ENCODE peak calls at places on chromosomes 13 and 19, in five cellular contexts. W is CD8-positive, alpha-beta T cell; F is left ventricle myocardium inferior; K is CD4-positive, CD25-positive, alpha-beta regulatory T cell; Z is heart left ventricle. P is an unnamed sample. For H3K27me3 and H3K4me1, the result is how much of the 10 kb centered on the place peaks cover.

GRCh38 chr13:26837997-26838396 is 77.4 kb upstream of the GPR12 start:
- DNase-seq in W (no peak), F (peak), K (no peak), Z (no peak), P (no peak)

GRCh38 chr13:75139291-75139690 is 342.7 kb downstream of the TBC1D4 start:
- DNase-seq in W (no peak), F (no peak), K (no peak), Z (no peak), P (no peak)

GRCh38 chr13:49403966-49404365 is 39.9 kb downstream of the CAB39L start:
- DNase-seq in W (no peak), F (no peak), K (no peak), Z (no peak), P (no peak)

GRCh38 chr13:24997367-24997967 is 98.5 kb upstream of the PABPC3 start:
- DNase-seq in W (no peak), F (no peak), K (peak), Z (no peak), P (peak)

GRCh38 chr13:53028637-53029121 is at the start of gene OLFM4:
- DNase-seq in W (no peak), F (no peak), K (no peak), Z (no peak), P (no peak)

GRCh38 chr13:65497265-65497664 is 1732.9 kb downstream of the PCDH9 start:
- DNase-seq in W (no peak), F (no peak), K (no peak), Z (no peak), P (no peak)

GRCh38 chr13:66665991-66666390 is 564.1 kb downstream of the PCDH9 start:
- DNase-seq in W (no peak), F (peak), K (no peak), Z (no peak), P (peak)

GRCh38 chr13:108315273-108315672 is 45.8 kb downstream of the TNFSF13B start:
- DNase-seq in W (no peak), F (no peak), K (no peak), Z (no peak), P (no peak)

GRCh38 chr13:106310450-106310849 is 225.0 kb downstream of the EFNB2 start:
- DNase-seq in W (no peak), F (no peak), K (no peak), Z (no peak), P (no peak)

GRCh38 chr19:22620912-22621311 is 13.2 kb upstream of the ZNF492 start:
- DNase-seq in W (no peak), F (no peak), K (no peak), Z (no peak), P (no peak)

GRCh38 chr19:4524808-4525562 is 6.7 kb upstream of the PLIN4 start:
- DNase-seq in W (peak), F (peak), K (peak), Z (peak), P (peak)

GRCh38 chr19:41957838-41958366 is 1.2 kb downstream of the RABAC1 start:
- DNase-seq in W (no peak), F (peak), K (no peak), Z (peak), P (peak)

DNA sequence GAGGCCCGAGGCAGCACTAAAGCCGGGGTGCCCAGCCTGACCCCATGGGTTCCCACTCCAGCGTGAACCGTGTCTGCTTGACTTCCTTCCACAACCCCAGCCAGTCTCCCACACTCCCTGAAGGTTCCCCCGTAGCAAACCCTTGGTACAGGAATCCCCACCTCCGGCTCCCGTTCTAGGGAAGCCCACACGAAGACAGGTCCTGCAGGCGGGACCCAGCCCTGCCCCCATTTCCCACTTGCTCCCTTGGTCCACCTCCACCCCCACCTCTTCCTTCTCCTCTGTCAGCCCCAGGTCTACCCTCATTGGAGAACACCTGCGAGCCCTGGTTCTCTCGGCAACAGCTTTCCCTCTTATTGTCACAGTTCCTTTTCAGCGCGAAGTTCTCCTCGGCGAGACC is 23.9 kb downstream of the C19orf81 start:
- DNase-seq in W (no peak), F (no peak), K (no peak), Z (no peak), P (no peak)
- H3K27me3 ChIP-seq in W (under half), F (half or more), K (under half), Z (under half), P (under half)

GRCh38 chr19:29855087-29855486 is 43.3 kb downstream of the CCNE1 start:
- DNase-seq in W (no peak), F (no peak), K (no peak), Z (no peak), P (no peak)
- H3K4me1 ChIP-seq in W (under half), F (under half), K (under half), Z (under half), P (under half)

DNA sequence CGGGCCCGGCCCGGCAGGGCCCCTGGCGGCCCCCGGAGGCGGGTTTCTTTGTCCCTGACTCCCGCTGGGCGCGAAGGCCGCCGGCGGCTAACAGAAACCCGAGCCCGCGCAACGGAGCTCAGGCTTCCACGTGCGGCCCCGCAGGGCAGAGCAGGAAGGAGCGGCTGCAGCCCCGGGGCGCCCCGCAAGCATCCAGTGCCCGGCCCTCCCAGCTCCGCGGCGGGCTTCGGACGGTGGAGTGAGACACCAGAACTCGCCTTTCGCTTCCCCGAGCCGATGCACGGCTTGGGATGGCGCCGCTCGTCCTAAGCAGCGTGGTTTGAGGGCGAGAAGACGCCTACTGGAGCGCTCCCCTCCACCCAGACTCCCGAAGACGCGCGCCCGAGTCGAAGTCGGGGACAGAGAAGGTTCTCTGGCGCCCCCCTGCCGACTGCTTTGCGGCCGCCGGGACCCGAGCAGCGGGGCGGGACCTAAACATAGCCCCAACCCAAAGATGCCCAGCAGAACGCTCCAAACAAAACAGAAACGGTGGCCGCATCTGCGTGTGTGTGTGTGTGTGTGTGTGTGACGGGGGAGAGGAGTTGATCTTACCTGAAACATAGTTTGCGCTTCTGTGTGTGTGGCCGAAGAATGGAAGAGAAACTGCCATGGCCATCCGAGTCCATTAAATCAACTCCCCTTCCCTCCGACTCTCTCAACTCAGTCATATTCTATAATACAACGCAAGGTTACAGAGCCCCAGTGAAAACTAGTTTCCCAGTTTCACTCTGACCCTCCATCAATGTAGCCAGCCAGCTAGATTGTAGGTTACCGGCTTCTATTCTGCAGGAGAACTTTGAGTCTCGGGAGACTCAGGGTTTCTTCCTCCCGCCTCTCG is 629 bp upstream of the FGF9 start:
- DNase-seq in W (peak), F (peak), K (peak), Z (peak), P (peak)
- H3K27me3 ChIP-seq in W (under half), F (half or more), K (under half), Z (under half), P (half or more)

DNA sequence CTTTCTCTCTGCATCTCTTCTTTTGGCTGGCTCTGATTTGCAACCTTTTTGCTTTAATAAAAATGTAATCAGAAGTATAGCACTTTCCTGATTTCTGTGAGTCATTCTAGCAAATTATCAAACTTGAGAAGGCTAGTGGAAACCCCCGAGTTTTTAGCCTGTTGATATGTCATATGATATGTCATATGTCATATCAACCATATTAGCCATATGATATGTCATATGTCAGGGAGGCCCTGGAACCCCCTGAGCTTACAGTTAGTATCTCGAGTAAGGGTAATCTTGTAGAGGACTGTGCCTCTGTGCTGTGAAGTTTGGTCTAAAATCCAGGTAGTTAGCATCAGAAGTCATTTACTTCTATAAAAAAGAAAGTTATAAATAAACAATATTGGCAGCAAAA is 167.6 kb downstream of the NALCN start:
- DNase-seq in W (no peak), F (no peak), K (no peak), Z (no peak), P (no peak)
- H3K4me1 ChIP-seq in W (under half), F (under half), K (under half), Z (under half), P (under half)

GRCh38 chr13:112424098-112424497 is 47.9 kb downstream of the SPACA7 start:
- DNase-seq in W (no peak), F (no peak), K (no peak), Z (no peak), P (no peak)
- H3K27me3 ChIP-seq in W (under half), F (under half), K (under half), Z (under half), P (under half)

DNA sequence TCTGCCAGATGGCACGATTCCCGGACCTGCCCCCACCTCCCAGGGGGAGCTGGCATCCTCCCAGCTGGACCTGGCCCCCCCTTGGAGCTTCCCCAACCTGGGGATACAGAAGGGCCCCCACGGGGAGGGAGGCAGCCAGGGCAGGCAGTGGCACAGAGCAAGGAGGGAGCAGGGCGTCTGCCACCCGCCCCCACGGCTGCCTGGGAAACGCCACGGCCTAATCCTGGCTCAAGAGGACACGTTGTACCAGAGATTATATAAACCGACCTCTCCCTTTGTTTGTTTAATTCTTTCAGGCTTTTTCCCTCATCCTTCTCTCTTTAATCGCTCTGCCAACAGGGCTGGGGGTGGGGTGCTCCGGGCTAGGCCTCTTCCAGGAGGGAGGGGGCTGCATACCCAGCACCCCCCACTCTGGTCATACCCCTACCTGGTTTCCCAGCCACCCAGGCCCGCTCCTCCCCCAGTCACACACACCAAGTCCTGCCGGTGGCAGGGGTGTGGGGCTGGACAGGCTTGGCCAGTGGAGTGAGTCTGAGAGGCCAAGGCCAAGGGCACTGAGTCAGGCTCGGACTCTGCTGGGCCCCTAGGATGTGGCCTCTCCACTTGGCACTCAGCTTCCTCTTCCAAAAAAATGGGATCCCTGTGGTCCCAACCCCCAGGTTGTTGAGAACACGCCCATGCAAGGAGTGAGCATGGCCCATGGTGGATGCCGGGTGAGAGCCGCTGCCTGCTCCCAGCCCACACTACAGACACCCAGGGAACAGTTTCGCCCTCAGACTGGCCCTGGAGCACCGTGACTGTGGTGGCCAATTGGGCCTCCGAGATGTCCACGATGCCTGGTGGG is 29.5 kb upstream of the NFIC start:
- DNase-seq in W (no peak), F (peak), K (no peak), Z (peak), P (no peak)
- H3K4me1 ChIP-seq in W (under half), F (under half), K (under half), Z (under half), P (under half)

P was measured in BE2C.